ENCODE peak calls at places on chromosome 9, in five cellular contexts. L is HCT116, Z is H1, G is K562, O is SK-N-SH. A is an unnamed sample.

GRCh38 chr9:35996358-35996970 is 38.5 kb upstream of the OR2S2 start:
- DNase-seq in Z (no peak), O (no peak), G (no peak), L (no peak), A (no peak)

GRCh38 chr9:113962391-113962790 is 86.3 kb downstream of the ZNF618 start:
- DNase-seq in L (no peak), O (no peak), Z (no peak), G (no peak), A (no peak)

GRCh38 chr9:122332083-122332482 is 38.7 kb upstream of the PTGS1 start:
- DNase-seq in L (no peak), Z (no peak), G (peak; percentile 75), O (peak; percentile 56), A (no peak)

GRCh38 chr9:130266236-130267098 is 907 bp downstream of the HMCN2 start:
- DNase-seq in Z (peak; percentile 78), G (no peak), L (no peak), O (no peak), A (no peak)

GRCh38 chr9:114822708-114823107 is 16.9 kb upstream of the TNFSF15 start:
- DNase-seq in L (no peak), O (no peak), G (no peak), Z (no peak), A (no peak)

GRCh38 chr9:86713456-86713855 is 233.8 kb downstream of the GAS1 start:
- DNase-seq in G (no peak), O (no peak), Z (no peak), L (no peak), A (no peak)

GRCh38 chr9:3746296-3747275 is 220.8 kb upstream of the RFX3 start:
- DNase-seq in G (no peak), L (peak; percentile 74), Z (no peak), O (no peak), A (no peak)

GRCh38 chr9:79233542-79233941 is 338.2 kb upstream of the TLE4 start:
- DNase-seq in L (peak; percentile 22), Z (no peak), O (peak; percentile 24), G (no peak), A (no peak)

GRCh38 chr9:26954050-26954508 is 2.1 kb upstream of the IFT74 start:
- DNase-seq in L (no peak), O (no peak), Z (no peak), G (no peak), A (no peak)

GRCh38 chr9:20980713-20981481 is 50.5 kb downstream of the HACD4 start:
- DNase-seq in O (no peak), G (no peak), Z (no peak), L (no peak), A (no peak)

GRCh38 chr9:124015091-124015660 is 3.6 kb downstream of the LHX2 start:
- DNase-seq in O (peak; percentile 56), L (no peak), G (no peak), Z (peak; percentile 73), A (no peak)

GRCh38 chr9:36884721-36885120 is 149.3 kb downstream of the PAX5 start:
- DNase-seq in Z (no peak), O (no peak), L (no peak), G (no peak), A (no peak)

GRCh38 chr9:71630371-71630770 is 137.9 kb downstream of the CEMIP2 start:
- DNase-seq in G (no peak), Z (no peak), L (no peak), O (no peak), A (no peak)

GRCh38 chr9:104138243-104138642 is 44.1 kb downstream of the SMC2 start:
- DNase-seq in O (no peak), Z (no peak), L (no peak), G (no peak), A (no peak)

GRCh38 chr9:69674741-69675438 is 2.7 kb upstream of the APBA1 start:
- DNase-seq in G (no peak), O (no peak), L (no peak), Z (no peak), A (no peak)

GRCh38 chr9:127683723-127684122 is 23.1 kb upstream of the CFAP157 start:
- DNase-seq in O (no peak), L (no peak), G (no peak), Z (no peak), A (no peak)

GRCh38 chr9:91416086-91416712 is 7.4 kb downstream of the NFIL3 start:
- DNase-seq in G (no peak), L (no peak), O (no peak), Z (no peak), A (no peak)

GRCh38 chr9:134768332-134769083 is 112.1 kb upstream of the FCN2 start:
- DNase-seq in Z (no peak), L (no peak), O (no peak), G (no peak), A (no peak)

GRCh38 chr9:136015656-136016055 is 54.5 kb upstream of the UBAC1 start:
- DNase-seq in O (peak; percentile 19), L (no peak), G (no peak), Z (no peak), A (no peak)

GRCh38 chr9:121454972-121455371 is 44.7 kb downstream of the GGTA1 start:
- DNase-seq in G (no peak), L (no peak), O (no peak), Z (no peak), A (no peak)

GRCh38 chr9:99231708-99232107 is 9.6 kb downstream of the SEC61B start:
- DNase-seq in O (peak; percentile 38), Z (peak; percentile 55), G (peak; percentile 50), L (no peak), A (peak; percentile 9)

GRCh38 chr9:14383296-14383695 is 69.4 kb upstream of the NFIB start:
- DNase-seq in O (no peak), Z (no peak), L (no peak), G (no peak), A (no peak)

GRCh38 chr9:121059998-121060636 is 10.0 kb upstream of the C5 start:
- DNase-seq in O (peak; percentile 47), Z (no peak), L (peak; percentile 64), G (peak; percentile 28), A (peak; percentile 78)

GRCh38 chr9:135890190-135890861 is 17.0 kb downstream of the CAMSAP1 start:
- DNase-seq in L (no peak), Z (no peak), O (peak; percentile 52), G (no peak), A (peak; percentile 84)

GRCh38 chr9:69603656-69604055 is 68.5 kb downstream of the APBA1 start:
- DNase-seq in O (peak; percentile 28), Z (no peak), L (no peak), G (no peak), A (no peak)

GRCh38 chr9:126453156-126453963 is 126.7 kb downstream of the MVB12B start:
- DNase-seq in Z (no peak), G (no peak), L (no peak), O (no peak), A (no peak)

GRCh38 chr9:90062982-90063381 is 458.2 kb downstream of the GADD45G start:
- DNase-seq in G (no peak), L (no peak), Z (no peak), O (no peak), A (no peak)

GRCh38 chr9:90069107-90069506 is 464.3 kb downstream of the GADD45G start:
- DNase-seq in Z (no peak), L (no peak), G (no peak), O (no peak), A (no peak)

GRCh38 chr9:90064248-90064647 is 459.4 kb downstream of the GADD45G start:
- DNase-seq in O (no peak), Z (no peak), G (no peak), L (no peak), A (no peak)

GRCh38 chr9:90065001-90065400 is 460.2 kb downstream of the GADD45G start:
- DNase-seq in O (no peak), G (no peak), Z (no peak), L (no peak), A (no peak)

GRCh38 chr9:90065851-90066250 is 461.0 kb downstream of the GADD45G start:
- DNase-seq in L (no peak), O (no peak), G (no peak), Z (no peak), A (no peak)
- TF ChIP-seq JUND in L (no peak), O (no peak), G (no peak), Z (no peak), A (no peak)

DNA sequence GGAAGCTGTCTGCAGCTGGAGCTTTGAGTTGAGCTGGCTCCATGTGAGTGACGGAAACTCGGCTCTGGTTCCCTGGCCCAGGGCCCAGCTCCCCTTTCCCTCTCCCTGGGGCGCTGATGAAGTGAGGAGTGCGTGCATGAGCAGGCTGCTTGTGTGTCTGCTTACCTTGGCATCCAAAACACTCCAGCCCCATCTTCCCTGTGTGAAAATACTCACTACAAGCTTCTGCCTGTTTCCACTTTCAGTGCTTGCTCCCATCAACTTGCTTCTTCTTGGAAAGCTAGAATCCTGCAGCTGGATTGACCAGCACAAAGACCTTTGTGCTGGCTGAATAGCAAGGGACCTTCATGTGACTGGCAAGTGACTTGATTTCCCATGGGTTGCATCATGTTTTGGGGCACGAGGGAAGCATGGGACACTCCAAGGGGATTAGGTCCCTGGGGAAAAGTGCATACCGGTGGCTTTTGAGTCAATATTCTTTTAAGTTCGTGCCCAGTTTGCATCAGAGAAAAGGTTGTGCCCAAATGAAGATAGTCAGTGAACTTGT is 198.1 kb downstream of the GADD45G start:
- DNase-seq in L (peak; percentile 3), Z (no peak), O (peak; percentile 45), G (no peak), A (peak; percentile 42)
- TF ChIP-seq JUND in L (no peak), Z (no peak), O (no peak), G (no peak), A (no peak)

GRCh38 chr9:38294561-38294960 is 97.9 kb upstream of the ALDH1B1 start:
- DNase-seq in Z (no peak), G (no peak), L (no peak), O (no peak), A (no peak)

GRCh38 chr9:38296853-38297252 is 95.6 kb upstream of the ALDH1B1 start:
- DNase-seq in G (no peak), O (no peak), L (no peak), Z (no peak), A (no peak)

GRCh38 chr9:38293022-38293421 is 99.5 kb upstream of the ALDH1B1 start:
- DNase-seq in G (no peak), Z (no peak), O (no peak), L (no peak), A (no peak)

GRCh38 chr9:38294130-38294529 is 98.4 kb upstream of the ALDH1B1 start:
- DNase-seq in Z (no peak), O (no peak), G (no peak), L (no peak), A (no peak)

GRCh38 chr9:38295751-38296150 is 96.8 kb upstream of the ALDH1B1 start:
- DNase-seq in O (no peak), Z (no peak), L (no peak), G (no peak), A (no peak)
- TF ChIP-seq JUND in O (no peak), Z (no peak), L (no peak), G (no peak), A (no peak)

DNA sequence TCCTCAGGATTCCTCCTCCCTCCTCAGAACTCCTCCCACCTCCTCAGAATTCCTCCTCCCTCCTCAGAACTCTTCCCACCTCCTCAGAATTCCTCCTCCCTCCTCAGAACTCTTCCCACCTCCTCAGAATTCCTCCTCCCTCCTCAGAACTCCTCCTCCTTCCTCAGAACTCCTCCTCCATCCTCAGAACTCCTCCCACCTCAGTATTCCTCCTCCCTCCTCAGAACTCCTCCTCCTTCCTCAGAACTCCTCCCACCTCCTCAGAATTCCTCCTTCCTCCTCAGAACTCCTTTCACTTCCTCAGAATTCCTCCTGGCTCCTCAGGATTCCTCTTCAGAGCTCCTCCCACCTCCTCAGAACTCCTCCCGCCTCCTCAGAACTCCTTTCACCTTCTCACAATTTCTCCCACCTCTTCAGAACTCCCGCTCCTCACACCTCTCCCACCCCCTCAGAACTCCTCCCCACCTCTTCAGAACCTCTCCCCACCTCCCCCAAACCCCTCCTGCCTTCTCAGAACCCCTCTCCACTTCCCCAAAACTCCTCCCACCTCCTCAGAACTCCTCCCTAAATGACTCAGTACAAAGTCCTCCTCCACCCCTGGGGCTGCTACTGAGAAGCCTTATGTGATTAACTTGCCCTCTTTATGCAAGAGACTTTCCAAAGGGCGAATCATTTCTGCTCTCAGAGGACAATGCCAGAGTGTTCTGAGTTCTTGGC is 23.2 kb downstream of the SLC46A2 start:
- DNase-seq in Z (no peak), L (peak; percentile 75), O (no peak), G (peak; percentile 68), A (peak; percentile 98)
- TF ChIP-seq JUND in Z (no peak), L (peak; percentile 41), O (no peak), G (peak; percentile 74), A (no peak)

A was measured in T47D.